ENCODE peak calls at places on chromosomes 13 and 19, in ten cellular contexts. I is uterus; S is tibial nerve; X is GM23338; W is heart right ventricle; N is right atrium auricular region; D is ovary; Y is naive thymus-derived CD4-positive, alpha-beta T cell; T is body of pancreas; R is prostate gland. U is an unnamed sample. For H3K4me1, the result is how much of the 10 kb centered on the place peaks cover.

GRCh38 chr13:41900918-41901317 is 60.0 kb downstream of the VWA8 start:
- DNase-seq in I (no peak), S (no peak), X (no peak), W (no peak), N (no peak), D (no peak), Y (no peak), T (no peak), R (no peak), U (no peak)

GRCh38 chr13:36275190-36276002 is 22.2 kb downstream of the CCDC169 start:
- DNase-seq in I (no peak), S (no peak), X (peak), W (peak), N (no peak), D (peak), Y (no peak), T (peak), R (peak), U (no peak)

GRCh38 chr13:24905242-24905641 is 141.3 kb downstream of the RNF17 start:
- DNase-seq in I (no peak), S (no peak), X (no peak), W (no peak), N (no peak), D (no peak), Y (no peak), T (no peak), R (no peak), U (no peak)

GRCh38 chr13:76300688-76301087 is 585.5 kb downstream of the KCTD12 start:
- DNase-seq in I (no peak), S (no peak), X (no peak), W (no peak), N (no peak), D (no peak), Y (no peak), T (no peak), R (no peak), U (peak)

GRCh38 chr19:54448037-54448773 is 794 bp upstream of the LENG8 start:
- DNase-seq in I (peak), S (peak), X (peak), W (peak), N (peak), D (peak), Y (no peak), T (peak), R (peak), U (peak)

GRCh38 chr19:48568345-48568886 is 16.4 kb downstream of the SULT2B1 start:
- DNase-seq in I (peak), S (peak), X (peak), W (peak), N (peak), D (peak), Y (no peak), T (peak), R (peak), U (peak)

GRCh38 chr19:19385900-19386339 is 19.6 kb upstream of the GATAD2A start:
- DNase-seq in I (no peak), S (no peak), X (peak), W (peak), N (no peak), D (peak), Y (no peak), T (no peak), R (peak), U (no peak)

GRCh38 chr13:49302817-49303216 is 55.1 kb downstream of the CDADC1 start:
- DNase-seq in I (no peak), S (no peak), X (no peak), W (no peak), N (no peak), D (no peak), Y (no peak), T (no peak), R (no peak), U (no peak)

GRCh38 chr19:14063100-14063499 is 1.2 kb upstream of the PALM3 start:
- DNase-seq in I (no peak), S (no peak), X (no peak), W (no peak), N (no peak), D (no peak), Y (no peak), T (no peak), R (no peak), U (no peak)

GRCh38 chr13:29935309-29935981 is 85.0 kb upstream of the UBL3 start:
- DNase-seq in I (no peak), S (no peak), X (no peak), W (no peak), N (no peak), D (no peak), Y (peak), T (no peak), R (no peak), U (no peak)

GRCh38 chr19:41377977-41378707 is 1.8 kb downstream of the TMEM91 start:
- DNase-seq in I (peak), S (no peak), X (peak), W (no peak), N (no peak), D (no peak), Y (no peak), T (no peak), R (no peak), U (peak)

GRCh38 chr19:8361921-8362793 is 1.8 kb upstream of the ANGPTL4 start:
- DNase-seq in I (peak), S (peak), X (no peak), W (peak), N (peak), D (peak), Y (no peak), T (peak), R (peak), U (peak)

GRCh38 chr19:37691881-37692504 is 27.6 kb downstream of the ZNF607 start:
- DNase-seq in I (peak), S (peak), X (peak), W (peak), N (peak), D (peak), Y (peak), T (peak), R (peak), U (peak)

GRCh38 chr19:10112037-10112751 is 701 bp downstream of the P2RY11 start:
- DNase-seq in I (no peak), S (no peak), X (no peak), W (no peak), N (no peak), D (no peak), Y (no peak), T (no peak), R (no peak), U (peak)

GRCh38 chr19:19171821-19172532 is 1.9 kb upstream of the MEF2B start:
- DNase-seq in I (no peak), S (no peak), X (peak), W (no peak), N (no peak), D (no peak), Y (no peak), T (no peak), R (no peak), U (no peak)

GRCh38 chr19:41031926-41032325 is 40.8 kb downstream of the CYP2B6 start:
- DNase-seq in I (no peak), S (no peak), X (no peak), W (no peak), N (no peak), D (no peak), Y (no peak), T (no peak), R (no peak), U (no peak)

GRCh38 chr13:24261566-24261965 is 47.8 kb upstream of the C1QTNF9 start:
- DNase-seq in I (no peak), S (no peak), X (no peak), W (no peak), N (no peak), D (peak), Y (peak), T (no peak), R (no peak), U (no peak)

GRCh38 chr19:1019980-1020867 is 699 bp downstream of the TMEM259 start:
- DNase-seq in I (peak), S (no peak), X (peak), W (no peak), N (no peak), D (peak), Y (no peak), T (no peak), R (no peak), U (peak)

GRCh38 chr13:55199132-55199531 is 1941.6 kb upstream of the PRR20A start:
- DNase-seq in I (no peak), S (no peak), X (peak), W (no peak), N (no peak), D (no peak), Y (no peak), T (no peak), R (no peak), U (no peak)

GRCh38 chr13:75693227-75693626 is 57.1 kb downstream of the LMO7 start:
- DNase-seq in I (no peak), S (no peak), X (no peak), W (no peak), N (no peak), D (no peak), Y (no peak), T (no peak), R (no peak), U (no peak)

GRCh38 chr13:110538632-110539031 is 22.9 kb downstream of the RAB20 start:
- DNase-seq in I (peak), S (no peak), X (no peak), W (peak), N (peak), D (peak), Y (no peak), T (peak), R (no peak), U (peak)

GRCh38 chr13:110535526-110535925 is 26.0 kb downstream of the RAB20 start:
- DNase-seq in I (no peak), S (no peak), X (no peak), W (no peak), N (no peak), D (no peak), Y (no peak), T (no peak), R (no peak), U (no peak)

GRCh38 chr13:110533771-110534670 is 27.5 kb downstream of the RAB20 start:
- DNase-seq in I (no peak), S (no peak), X (no peak), W (no peak), N (no peak), D (no peak), Y (no peak), T (no peak), R (no peak), U (no peak)

GRCh38 chr13:110537116-110537515 is 24.4 kb downstream of the RAB20 start:
- DNase-seq in I (no peak), S (no peak), X (no peak), W (no peak), N (no peak), D (no peak), Y (no peak), T (no peak), R (no peak), U (no peak)

GRCh38 chr13:110536006-110536693 is 25.4 kb downstream of the RAB20 start:
- DNase-seq in I (no peak), S (no peak), X (no peak), W (peak), N (no peak), D (no peak), Y (no peak), T (no peak), R (no peak), U (peak)
- H3K4me1 ChIP-seq in I (under half), S (under half), X (under half), W (half or more), N (under half), D (under half), Y (under half), T (half or more), R (under half), U (under half)

GRCh38 chr19:22945560-22945959 is 57.4 kb downstream of the ZNF728 start:
- DNase-seq in I (no peak), S (no peak), X (peak), W (no peak), N (no peak), D (peak), Y (no peak), T (no peak), R (no peak), U (no peak)
- H3K4me3 ChIP-seq in I (no peak), S (no peak), X (no peak), W (no peak), N (no peak), D (no peak), Y (no peak), T (no peak), R (no peak), U (no peak)

GRCh38 chr13:73874460-73874859 is 259.7 kb downstream of the KLF12 start:
- DNase-seq in I (no peak), S (no peak), X (no peak), W (no peak), N (no peak), D (no peak), Y (no peak), T (no peak), R (no peak), U (no peak)
- H3K27ac ChIP-seq in I (no peak), S (no peak), X (no peak), W (no peak), N (no peak), D (no peak), Y (no peak), T (no peak), R (no peak), U (no peak)

DNA sequence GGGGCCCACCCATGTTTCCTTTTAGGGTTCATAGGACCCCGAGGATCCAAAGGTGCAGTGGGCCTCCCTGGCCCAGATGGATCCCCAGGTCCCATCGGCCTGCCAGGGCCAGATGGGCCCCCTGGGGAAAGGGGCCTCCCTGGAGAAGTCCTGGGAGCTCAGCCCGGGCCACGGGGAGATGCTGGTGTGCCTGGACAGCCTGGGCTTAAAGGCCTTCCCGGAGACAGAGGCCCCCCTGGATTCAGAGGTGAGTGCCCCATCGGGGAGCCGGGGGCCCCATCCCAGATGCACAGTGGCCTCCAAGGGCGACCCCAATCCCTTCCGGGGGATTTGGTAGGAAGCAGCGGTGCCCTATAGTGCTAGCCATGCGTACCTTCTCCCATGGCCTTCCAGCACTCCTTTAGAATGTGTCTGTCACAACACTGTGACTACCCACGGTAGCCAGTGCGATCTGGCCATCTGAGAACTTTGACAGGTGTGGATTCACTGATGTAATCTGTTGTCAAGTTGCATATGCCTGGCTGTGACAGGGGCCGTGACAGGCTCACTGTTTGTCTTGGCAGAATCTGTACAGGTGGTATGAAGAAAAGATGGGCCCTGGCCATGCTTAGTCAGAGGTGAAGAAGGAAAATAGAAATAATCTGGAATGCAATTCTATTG is 88.5 kb downstream of the RAB20 start:
- DNase-seq in I (no peak), S (no peak), X (no peak), W (no peak), N (no peak), D (no peak), Y (no peak), T (peak), R (no peak), U (no peak)
- H3K4me1 ChIP-seq in I (under half), S (under half), X (under half), W (under half), N (under half), D (under half), Y (under half), T (under half), R (under half), U (under half)

U was measured in right cardiac atrium.